ENCODE peak calls at places on chromosome 22, in six cellular contexts. V, Y, K, J, I and Q are unnamed samples.

GRCh38 chr22:38137876-38138687 is 27.6 kb upstream of the BAIAP2L2 start:
- DNase-seq in V (no peak), Y (no peak), K (peak; percentile 21), J (no peak), I (no peak), Q (no peak)

GRCh38 chr22:36221799-36222751 is 17.3 kb downstream of the APOL2 start:
- DNase-seq in V (no peak), Y (no peak), K (no peak), J (peak; percentile 81), I (no peak), Q (peak; percentile 39)

GRCh38 chr22:19884161-19884953 is 29.7 kb upstream of the GNB1L start:
- DNase-seq in V (no peak), Y (no peak), K (peak; percentile 52), J (no peak), I (no peak), Q (peak; percentile 43)

GRCh38 chr22:46068176-46068907 is 82.0 kb upstream of the PPARA start:
- DNase-seq in V (no peak), Y (no peak), K (no peak), J (no peak), I (no peak), Q (no peak)

GRCh38 chr22:37196539-37197450 is 8.7 kb upstream of the C1QTNF6 start:
- DNase-seq in V (peak; percentile 79), Y (no peak), K (peak; percentile 92), J (peak; percentile 25), I (peak; percentile 79), Q (no peak)

GRCh38 chr22:37303821-37304274 is 21.5 kb downstream of the CYTH4 start:
- DNase-seq in V (no peak), Y (peak; percentile 28), K (no peak), J (no peak), I (peak; percentile 95), Q (peak; percentile 55)

GRCh38 chr22:49779226-49779625 is 48.4 kb downstream of the BRD1 start:
- DNase-seq in V (no peak), Y (no peak), K (no peak), J (no peak), I (no peak), Q (no peak)

GRCh38 chr22:31647516-31647915 is 14.5 kb downstream of the PISD start:
- DNase-seq in V (no peak), Y (no peak), K (no peak), J (no peak), I (peak; percentile 91), Q (no peak)

GRCh38 chr22:29288837-29289236 is 17.6 kb upstream of the GAS2L1 start:
- DNase-seq in V (no peak), Y (no peak), K (no peak), J (no peak), I (no peak), Q (no peak)

GRCh38 chr22:28815729-28816128 is 15.4 kb upstream of the XBP1 start:
- DNase-seq in V (no peak), Y (no peak), K (no peak), J (no peak), I (no peak), Q (no peak)

GRCh38 chr22:41963453-41964105 is 5.7 kb upstream of the SEPTIN3 start:
- DNase-seq in V (peak; percentile 79), Y (no peak), K (no peak), J (peak; percentile 65), I (peak; percentile 43), Q (peak; percentile 68)
- H3K27ac ChIP-seq in V (peak overlapping the region; percentile 63), Y (no peak overlapping the region), K (no peak overlapping the region), J (no peak overlapping the region), I (no peak overlapping the region), Q (no peak overlapping the region)

GRCh38 chr22:26316732-26317131 is 112.3 kb upstream of the ASPHD2 start:
- DNase-seq in V (no peak), Y (no peak), K (no peak), J (no peak), I (no peak), Q (no peak)

GRCh38 chr22:26321469-26321913 is 107.6 kb upstream of the ASPHD2 start:
- DNase-seq in V (no peak), Y (no peak), K (no peak), J (no peak), I (peak; percentile 45), Q (no peak)

GRCh38 chr22:26322179-26322905 is 106.7 kb upstream of the ASPHD2 start:
- DNase-seq in V (no peak), Y (no peak), K (no peak), J (no peak), I (peak; percentile 77), Q (no peak)

GRCh38 chr22:26320469-26320868 is 108.6 kb upstream of the ASPHD2 start:
- DNase-seq in V (no peak), Y (no peak), K (no peak), J (no peak), I (no peak), Q (no peak)

GRCh38 chr22:26318975-26319374 is 110.1 kb upstream of the ASPHD2 start:
- DNase-seq in V (no peak), Y (no peak), K (no peak), J (no peak), I (no peak), Q (no peak)
- TF ChIP-seq CTCF in V (no peak), Y (no peak), K (no peak), J (no peak), I (no peak), Q (no peak)

GRCh38 chr22:30416843-30417242 is 8.7 kb upstream of the MTFP1 start:
- DNase-seq in V (no peak), Y (no peak), K (no peak), J (no peak), I (no peak), Q (no peak)
- H3K4me3 ChIP-seq in V (no peak overlapping the region), Y (no peak overlapping the region), K (no peak overlapping the region), J (no peak overlapping the region), I (no peak overlapping the region), Q (no peak overlapping the region)

GRCh38 chr22:25119609-25120008 is 80.0 kb upstream of the CRYBB3 start:
- DNase-seq in V (no peak), Y (no peak), K (no peak), J (no peak), I (no peak), Q (no peak)
- H3K27ac ChIP-seq in V (peak overlapping the region; percentile 95), Y (no peak overlapping the region), K (peak overlapping the region; percentile 76), J (peak overlapping the region; percentile 62), I (no peak overlapping the region), Q (peak overlapping the region; percentile 51)

GRCh38 chr22:16783930-16784354 is 41.3 kb downstream of the XKR3 start:
- DNase-seq in V (no peak), Y (no peak), K (no peak), J (peak; percentile 30), I (no peak), Q (no peak)

GRCh38 chr22:16781074-16781763 is 44.0 kb downstream of the XKR3 start:
- DNase-seq in V (no peak), Y (no peak), K (no peak), J (no peak), I (no peak), Q (no peak)

GRCh38 chr22:16781764-16782329 is 43.4 kb downstream of the XKR3 start:
- DNase-seq in V (no peak), Y (no peak), K (no peak), J (no peak), I (no peak), Q (no peak)

DNA sequence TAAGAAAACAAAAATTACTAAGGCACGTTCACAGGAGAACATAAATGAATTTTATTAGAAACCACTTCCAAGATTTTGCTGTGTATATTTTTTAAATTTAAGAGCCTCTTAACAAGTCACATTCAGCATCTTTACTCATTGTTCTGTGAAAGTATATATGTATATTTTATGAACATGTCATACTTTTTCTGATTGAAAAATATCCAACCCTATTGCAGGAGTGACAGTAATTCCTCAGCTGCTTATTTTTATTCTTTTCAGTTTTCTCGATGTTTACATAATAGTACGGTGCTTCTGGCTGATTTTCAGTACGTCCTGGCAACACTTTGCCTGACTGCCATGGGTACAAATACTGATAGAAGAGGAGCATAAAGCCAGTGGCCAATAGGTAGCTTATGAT is 41.8 kb downstream of the XKR3 start:
- DNase-seq in V (no peak), Y (no peak), K (no peak), J (no peak), I (no peak), Q (no peak)
- TF ChIP-seq CTCF in V (no peak), Y (no peak), K (no peak), J (no peak), I (no peak), Q (no peak)

DNA sequence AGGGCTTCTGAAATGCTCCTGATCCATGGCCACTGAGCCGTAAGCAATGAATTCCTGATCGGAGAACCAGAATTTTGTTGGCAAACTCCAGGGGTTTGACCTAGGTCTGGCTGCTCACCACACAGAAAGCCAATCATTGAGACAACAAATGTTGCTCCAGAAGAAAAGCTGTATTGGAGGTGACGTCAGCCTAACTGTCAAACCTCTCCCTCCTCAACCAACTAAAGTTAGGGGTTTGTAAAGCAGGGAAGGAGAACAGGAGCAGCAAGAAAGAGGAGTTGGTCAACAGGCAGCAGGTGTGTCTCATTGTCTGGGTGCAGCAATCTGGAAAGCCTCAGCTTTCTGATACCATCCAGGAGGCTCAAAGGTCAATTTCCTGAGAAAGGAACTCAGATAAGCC is 133.7 kb upstream of the SEZ6L start:
- DNase-seq in V (no peak), Y (no peak), K (no peak), J (no peak), I (no peak), Q (no peak)
- H3K4me3 ChIP-seq in V (no peak overlapping the region), Y (no peak overlapping the region), K (no peak overlapping the region), J (no peak overlapping the region), I (no peak overlapping the region), Q (no peak overlapping the region)

DNA sequence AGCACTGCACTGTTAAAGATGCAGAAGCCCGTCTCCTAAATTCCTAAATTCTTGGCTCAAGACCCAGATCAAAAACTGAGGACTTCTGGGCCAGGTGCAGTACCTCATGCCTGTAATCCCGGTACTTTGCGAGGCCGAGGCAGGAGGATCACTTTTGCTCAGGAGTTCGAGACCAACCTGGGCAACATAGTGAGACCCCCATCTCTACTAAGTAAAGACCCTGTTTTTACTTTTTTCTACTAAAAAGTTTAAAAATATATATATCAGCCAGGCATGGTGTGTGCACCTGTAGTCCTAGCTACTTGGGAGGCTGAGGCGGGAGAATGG is 29.7 kb downstream of the PDGFB start:
- DNase-seq in V (no peak), Y (no peak), K (no peak), J (no peak), I (no peak), Q (peak; percentile 5)
- H3K27ac ChIP-seq in V (peak overlapping the region; percentile 79), Y (no peak overlapping the region), K (no peak overlapping the region), J (no peak overlapping the region), I (no peak overlapping the region), Q (no peak overlapping the region)

DNA sequence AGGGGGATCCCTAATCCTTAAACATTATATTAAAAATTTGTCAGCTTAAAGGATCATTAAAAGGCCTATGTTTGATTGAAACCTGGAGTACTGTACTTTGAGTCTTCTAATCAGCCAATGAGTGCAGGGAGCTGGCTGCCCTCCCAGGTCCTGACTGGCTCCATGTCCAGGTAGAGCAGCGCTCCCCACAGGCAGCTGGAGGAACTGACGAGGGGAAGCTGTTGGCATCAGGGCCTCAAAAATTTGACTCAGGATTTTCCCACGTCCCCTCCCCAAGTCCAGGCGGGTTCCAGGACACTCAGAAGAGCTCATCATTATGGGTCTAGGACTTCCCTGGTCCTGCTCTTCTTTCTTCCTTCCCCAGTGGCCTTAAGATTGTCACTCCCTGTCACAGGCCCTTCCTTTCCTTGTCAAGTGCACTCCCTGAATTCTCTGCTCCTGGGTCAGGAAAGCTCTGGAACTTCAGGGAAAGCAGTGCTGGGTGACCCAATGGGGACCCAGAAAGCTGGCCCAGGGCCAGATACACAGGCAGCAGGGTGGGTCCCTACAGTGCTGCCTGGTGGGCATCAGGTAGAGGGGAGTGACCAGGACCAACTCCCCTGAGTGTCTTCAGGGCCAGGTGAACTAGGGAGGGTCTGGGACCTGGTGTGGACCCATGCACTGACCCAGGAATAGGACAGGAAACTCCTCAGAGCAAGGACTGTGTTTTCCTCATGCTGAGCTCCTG is 65.5 kb downstream of the GGTLC2 start:
- DNase-seq in V (no peak), Y (no peak), K (peak; percentile 74), J (peak; percentile 67), I (no peak), Q (no peak)
- TF ChIP-seq CTCF in V (no peak), Y (no peak), K (peak; percentile 59), J (peak; percentile 61), I (peak; percentile 35), Q (no peak)